ENCODE peak calls at places on chromosomes 1 and 21, in eight cellular contexts. C, W, F, N, B, R, L and V are unnamed samples.

GRCh38 chr1:25628741-25629421 is 12.3 kb downstream of the MAN1C1 start:
- DNase-seq in C (no peak), W (no peak), F (no peak), N (no peak), B (no peak), R (no peak), L (no peak), V (no peak)

GRCh38 chr1:67390041-67390887 is 39.9 kb downstream of the SERBP1 start:
- DNase-seq in C (peak; percentile 38), W (no peak), F (no peak), N (no peak), B (no peak), R (no peak), L (no peak), V (peak; percentile 80)

GRCh38 chr21:34603002-34603709 is 11.8 kb downstream of the RCAN1 start:
- DNase-seq in C (peak; percentile 69), W (peak; percentile 39), F (peak; percentile 82), N (peak; percentile 87), B (peak; percentile 31), R (peak; percentile 84), L (peak; percentile 83), V (peak; percentile 79)

GRCh38 chr1:233613252-233614172 is at the start of gene KCNK1:
- DNase-seq in C (peak; percentile 95), W (no peak), F (peak; percentile 19), N (peak; percentile 70), B (peak; percentile 91), R (peak; percentile 70), L (peak; percentile 76), V (peak; percentile 94)

GRCh38 chr1:230261918-230262650 is 164.0 kb downstream of the PGBD5 start:
- DNase-seq in C (no peak), W (no peak), F (no peak), N (no peak), B (no peak), R (no peak), L (no peak), V (no peak)

GRCh38 chr1:60825593-60825992 is 256.8 kb upstream of the NFIA start:
- DNase-seq in C (no peak), W (no peak), F (no peak), N (no peak), B (no peak), R (no peak), L (peak; percentile 35), V (no peak)

GRCh38 chr1:90723561-90724108 is 6.5 kb upstream of the BARHL2 start:
- DNase-seq in C (no peak), W (no peak), F (no peak), N (no peak), B (no peak), R (no peak), L (peak; percentile 42), V (no peak)

GRCh38 chr1:29984544-29985375 is 738.6 kb downstream of the MATN1 start:
- DNase-seq in C (no peak), W (no peak), F (no peak), N (no peak), B (no peak), R (no peak), L (no peak), V (no peak)

GRCh38 chr1:228146761-228147693 is 2.7 kb upstream of the GJC2 start:
- DNase-seq in C (no peak), W (no peak), F (no peak), N (no peak), B (no peak), R (no peak), L (no peak), V (no peak)

GRCh38 chr1:150550222-150551048 is 1.2 kb downstream of the ADAMTSL4 start:
- DNase-seq in C (peak; percentile 39), W (no peak), F (no peak), N (peak; percentile 35), B (no peak), R (no peak), L (no peak), V (peak; percentile 49)

GRCh38 chr1:228793032-228793431 is 57.8 kb downstream of the RHOU start:
- DNase-seq in C (no peak), W (no peak), F (no peak), N (no peak), B (no peak), R (no peak), L (no peak), V (no peak)

GRCh38 chr1:68165665-68166064 is 66.7 kb downstream of the WLS start:
- DNase-seq in C (no peak), W (no peak), F (no peak), N (no peak), B (no peak), R (no peak), L (no peak), V (no peak)

GRCh38 chr21:38814126-38815059 is 8.7 kb downstream of the ETS2 start:
- DNase-seq in C (no peak), W (no peak), F (no peak), N (no peak), B (no peak), R (no peak), L (no peak), V (no peak)

GRCh38 chr1:54498383-54499096 is 49.5 kb upstream of the ACOT11 start:
- DNase-seq in C (no peak), W (no peak), F (no peak), N (no peak), B (no peak), R (no peak), L (no peak), V (no peak)

GRCh38 chr1:152227310-152227928 is 3.4 kb upstream of the HRNR start:
- DNase-seq in C (peak; percentile 49), W (no peak), F (no peak), N (peak; percentile 58), B (no peak), R (no peak), L (no peak), V (peak; percentile 38)

GRCh38 chr1:242828199-242828598 is 303.7 kb upstream of the PLD5 start:
- DNase-seq in C (no peak), W (no peak), F (no peak), N (no peak), B (no peak), R (no peak), L (no peak), V (no peak)

GRCh38 chr1:110674337-110675059 is at the start of gene KCNA3:
- DNase-seq in C (no peak), W (no peak), F (peak; percentile 60), N (peak; percentile 18), B (no peak), R (no peak), L (peak; percentile 82), V (no peak)

GRCh38 chr1:55320891-55321290 is 105.7 kb upstream of the USP24 start:
- DNase-seq in C (no peak), W (no peak), F (no peak), N (no peak), B (no peak), R (no peak), L (no peak), V (no peak)

GRCh38 chr1:58251415-58252073 is 295.0 kb downstream of the OMA1 start:
- DNase-seq in C (peak; percentile 16), W (no peak), F (peak; percentile 24), N (peak; percentile 33), B (no peak), R (no peak), L (peak; percentile 43), V (no peak)